ENCODE peak calls at places on chromosomes 5 and 9, in nine cellular contexts. S, W, J, T, N, V, L, P and D are unnamed samples.

GRCh38 chr5:173213236-173213933 is 21.6 kb downstream of the NKX2-5 start:
- DNase-seq in S (no peak), W (no peak), J (no peak), T (no peak), N (no peak), V (no peak), L (no peak), P (no peak), D (no peak)

GRCh38 chr5:139381837-139382361 is 1.2 kb downstream of the SLC23A1 start:
- DNase-seq in S (no peak), W (no peak), J (no peak), T (no peak), N (no peak), V (no peak), L (no peak), P (no peak), D (no peak)

GRCh38 chr5:107570805-107571531 is 99.8 kb downstream of the EFNA5 start:
- DNase-seq in S (no peak), W (peak; percentile 46), J (peak; percentile 65), T (peak; percentile 61), N (no peak), V (peak; percentile 40), L (no peak), P (peak; percentile 5), D (peak; percentile 63)

GRCh38 chr5:65015767-65016166 is 247.0 kb downstream of the CWC27 start:
- DNase-seq in S (no peak), W (no peak), J (no peak), T (no peak), N (no peak), V (no peak), L (no peak), P (no peak), D (no peak)

GRCh38 chr5:110398951-110399350 is 327.5 kb downstream of the TMEM232 start:
- DNase-seq in S (no peak), W (no peak), J (no peak), T (no peak), N (no peak), V (no peak), L (no peak), P (no peak), D (no peak)

GRCh38 chr5:91469517-91470165 is 86.5 kb upstream of the ARRDC3 start:
- DNase-seq in S (no peak), W (peak; percentile 5), J (no peak), T (no peak), N (no peak), V (no peak), L (no peak), P (no peak), D (no peak)

GRCh38 chr9:32828861-32829260 is 45.5 kb downstream of the TMEM215 start:
- DNase-seq in S (no peak), W (no peak), J (no peak), T (no peak), N (no peak), V (no peak), L (no peak), P (no peak), D (no peak)

GRCh38 chr9:116632990-116633441 is 54.1 kb upstream of the TRIM32 start:
- DNase-seq in S (no peak), W (no peak), J (no peak), T (no peak), N (no peak), V (no peak), L (peak; percentile 44), P (no peak), D (no peak)

GRCh38 chr5:93154551-93154950 is 426.5 kb downstream of the NR2F1-AS1 start:
- DNase-seq in S (no peak), W (no peak), J (no peak), T (no peak), N (no peak), V (no peak), L (peak; percentile 40), P (no peak), D (no peak)

GRCh38 chr5:93145767-93146166 is 435.3 kb downstream of the NR2F1-AS1 start:
- DNase-seq in S (no peak), W (no peak), J (no peak), T (no peak), N (no peak), V (no peak), L (peak; percentile 36), P (no peak), D (no peak)

GRCh38 chr5:93151896-93152295 is 429.1 kb downstream of the NR2F1-AS1 start:
- DNase-seq in S (no peak), W (no peak), J (no peak), T (no peak), N (no peak), V (no peak), L (no peak), P (no peak), D (no peak)

GRCh38 chr5:93151121-93151520 is 429.9 kb downstream of the NR2F1-AS1 start:
- DNase-seq in S (no peak), W (no peak), J (no peak), T (no peak), N (no peak), V (no peak), L (peak; percentile 60), P (no peak), D (no peak)

DNA sequence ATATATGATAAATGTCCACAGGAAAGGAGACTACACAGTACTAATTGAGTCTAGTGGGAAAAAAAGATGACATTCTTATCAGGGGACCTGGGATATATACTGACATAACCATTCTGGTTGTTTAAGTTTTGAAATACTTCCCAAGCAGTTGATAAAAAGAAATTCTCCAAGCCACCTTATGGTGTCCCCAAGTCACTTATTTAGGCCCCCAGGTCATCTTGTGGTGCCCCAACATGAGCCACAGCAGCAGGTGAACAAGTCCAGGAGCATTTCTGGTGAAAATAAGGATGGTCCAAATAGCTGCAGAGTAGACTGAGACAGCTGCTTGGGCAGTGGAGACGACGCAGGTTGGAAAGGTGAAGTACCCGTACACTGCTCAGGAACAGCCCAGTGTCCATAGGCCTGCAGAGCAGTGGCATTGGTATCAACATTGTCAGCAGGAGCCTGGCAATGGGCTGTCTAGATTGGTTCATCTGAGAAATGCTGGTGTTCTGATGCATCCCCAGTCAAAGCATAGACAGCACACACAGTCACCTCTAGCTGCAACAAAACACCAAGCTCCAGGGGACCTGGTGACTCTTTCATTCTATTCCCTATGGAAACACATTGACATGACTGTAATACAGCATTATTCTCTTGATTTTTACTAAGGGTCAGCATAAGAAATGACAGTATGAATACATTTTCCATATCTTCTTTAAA is 430.6 kb downstream of the NR2F1-AS1 start:
- DNase-seq in S (no peak), W (no peak), J (no peak), T (no peak), N (no peak), V (no peak), L (peak; percentile 30), P (no peak), D (no peak)
- TF ChIP-seq CTCF in S (no peak), W (no peak), J (no peak), T (no peak), N (no peak), V (no peak), L (no peak), P (no peak), D (no peak)

GRCh38 chr5:141961466-141961865 is 3.5 kb upstream of the PCDH12 start:
- DNase-seq in S (no peak), W (no peak), J (no peak), T (no peak), N (no peak), V (no peak), L (no peak), P (no peak), D (no peak)

GRCh38 chr5:141958113-141958512 is at the start of gene PCDH12:
- DNase-seq in S (peak; percentile 82), W (no peak), J (no peak), T (no peak), N (no peak), V (peak; percentile 54), L (peak; percentile 7), P (peak; percentile 17), D (peak; percentile 38)

GRCh38 chr5:141960449-141961323 is 2.7 kb upstream of the PCDH12 start:
- DNase-seq in S (peak; percentile 89), W (peak; percentile 83), J (peak; percentile 91), T (peak; percentile 94), N (peak; percentile 84), V (peak; percentile 86), L (peak; percentile 75), P (peak; percentile 82), D (peak; percentile 94)

GRCh38 chr5:141958773-141959172 is 771 bp upstream of the PCDH12 start:
- DNase-seq in S (no peak), W (peak; percentile 15), J (no peak), T (no peak), N (no peak), V (no peak), L (peak; percentile 13), P (no peak), D (peak; percentile 24)

GRCh38 chr5:141960018-141960417 is 2.0 kb upstream of the PCDH12 start:
- DNase-seq in S (peak; percentile 36), W (no peak), J (peak; percentile 38), T (no peak), N (peak; percentile 13), V (no peak), L (no peak), P (no peak), D (peak; percentile 59)
- TF ChIP-seq CTCF in S (no peak), W (no peak), J (no peak), T (no peak), N (no peak), V (peak; percentile 23), L (no peak), P (no peak), D (peak; percentile 8)

GRCh38 chr9:132648685-132649084 is 21.1 kb downstream of the DDX31 start:
- DNase-seq in S (no peak), W (no peak), J (no peak), T (no peak), N (no peak), V (no peak), L (no peak), P (no peak), D (no peak)

GRCh38 chr9:132648283-132648682 is 21.5 kb downstream of the DDX31 start:
- DNase-seq in S (no peak), W (no peak), J (no peak), T (peak; percentile 60), N (no peak), V (no peak), L (no peak), P (no peak), D (no peak)

GRCh38 chr9:132647806-132648205 is 22.0 kb downstream of the DDX31 start:
- DNase-seq in S (no peak), W (no peak), J (no peak), T (no peak), N (no peak), V (no peak), L (peak; percentile 28), P (no peak), D (no peak)

GRCh38 chr9:132647355-132647754 is 22.4 kb downstream of the DDX31 start:
- DNase-seq in S (no peak), W (no peak), J (no peak), T (no peak), N (no peak), V (no peak), L (peak; percentile 100), P (no peak), D (no peak)

DNA sequence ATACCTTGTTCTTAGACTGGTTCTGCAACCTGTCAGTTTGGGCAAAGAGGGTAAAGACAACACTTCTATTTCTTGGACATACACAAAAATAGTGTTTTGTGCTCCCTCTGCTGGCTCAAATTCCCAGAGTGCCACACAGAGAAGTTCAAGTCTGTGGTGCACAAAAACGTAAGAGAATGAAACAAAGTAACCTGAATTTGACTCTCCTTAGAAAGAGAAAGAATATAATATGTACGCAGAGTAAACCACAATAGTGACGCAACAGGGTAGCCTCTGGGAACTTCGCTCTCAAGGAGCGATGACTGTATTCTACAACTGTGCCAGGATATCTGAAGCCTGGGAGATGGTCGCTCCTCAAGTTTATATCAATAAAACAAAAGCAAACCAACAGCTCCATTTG is 18.5 kb downstream of the DDX31 start:
- DNase-seq in S (peak; percentile 35), W (peak; percentile 45), J (peak; percentile 22), T (peak; percentile 70), N (no peak), V (no peak), L (peak; percentile 98), P (peak; percentile 52), D (peak; percentile 9)
- TF ChIP-seq CTCF in S (peak; percentile 24), W (peak; percentile 64), J (no peak), T (peak; percentile 46), N (no peak), V (peak; percentile 39), L (peak; percentile 73), P (no peak), D (no peak)

GRCh38 chr5:164597293-164597900 is 1092.0 kb downstream of the MAT2B start:
- DNase-seq in S (peak; percentile 55), W (no peak), J (peak; percentile 16), T (no peak), N (no peak), V (no peak), L (no peak), P (peak; percentile 4), D (peak; percentile 22)
- TF ChIP-seq CTCF in S (peak; percentile 62), W (peak; percentile 60), J (no peak), T (no peak), N (no peak), V (peak; percentile 22), L (no peak), P (no peak), D (peak; percentile 23)